ENCODE peak calls at places on chromosomes 5 and 9, in five cellular contexts. N is fibroblast of lung, W is esophagus squamous epithelium, P is A549, T is fibroblast of the aortic adventitia. O is an unnamed sample.

GRCh38 chr5:74316064-74316586 is 324.4 kb downstream of the ENC1 start:
- DNase-seq in N (peak; percentile 99), W (no peak), P (peak; percentile 66), T (peak; percentile 94), O (no peak)

GRCh38 chr9:100379862-100380261 is 27.1 kb upstream of the TEX10 start:
- DNase-seq in N (peak; percentile 92), W (no peak), P (peak; percentile 13), T (peak; percentile 67), O (no peak)

GRCh38 chr9:127974769-127975261 is 6.0 kb downstream of the EEIG1 start:
- DNase-seq in N (peak; percentile 27), W (no peak), P (no peak), T (peak; percentile 65), O (no peak)

GRCh38 chr9:127711831-127712274 is 3.6 kb downstream of the PTRH1 start:
- DNase-seq in N (no peak), W (no peak), P (no peak), T (no peak), O (no peak)

GRCh38 chr9:14618851-14619250 is 74.4 kb downstream of the ZDHHC21 start:
- DNase-seq in N (no peak), W (no peak), P (no peak), T (no peak), O (no peak)

GRCh38 chr5:179149278-179149677 is 89.1 kb downstream of the ZNF354C start:
- DNase-seq in N (no peak), W (no peak), P (no peak), T (no peak), O (no peak)

GRCh38 chr5:93581738-93582414 is 857 bp upstream of the NR2F1-AS1 start:
- DNase-seq in N (peak; percentile 90), W (no peak), P (no peak), T (peak; percentile 83), O (no peak)

GRCh38 chr5:158553195-158553945 is 546.3 kb downstream of the EBF1 start:
- DNase-seq in N (peak; percentile 63), W (no peak), P (no peak), T (peak; percentile 71), O (no peak)

GRCh38 chr5:15459200-15459599 is 40.8 kb upstream of the FBXL7 start:
- DNase-seq in N (no peak), W (no peak), P (no peak), T (no peak), O (no peak)

GRCh38 chr5:15463231-15463630 is 36.7 kb upstream of the FBXL7 start:
- DNase-seq in N (peak; percentile 24), W (no peak), P (no peak), T (peak; percentile 53), O (no peak)
- TF ChIP-seq CTCF in N (peak; percentile 51), W (peak; percentile 23), P (peak; percentile 37), T (peak; percentile 57), O (peak; percentile 38)

DNA sequence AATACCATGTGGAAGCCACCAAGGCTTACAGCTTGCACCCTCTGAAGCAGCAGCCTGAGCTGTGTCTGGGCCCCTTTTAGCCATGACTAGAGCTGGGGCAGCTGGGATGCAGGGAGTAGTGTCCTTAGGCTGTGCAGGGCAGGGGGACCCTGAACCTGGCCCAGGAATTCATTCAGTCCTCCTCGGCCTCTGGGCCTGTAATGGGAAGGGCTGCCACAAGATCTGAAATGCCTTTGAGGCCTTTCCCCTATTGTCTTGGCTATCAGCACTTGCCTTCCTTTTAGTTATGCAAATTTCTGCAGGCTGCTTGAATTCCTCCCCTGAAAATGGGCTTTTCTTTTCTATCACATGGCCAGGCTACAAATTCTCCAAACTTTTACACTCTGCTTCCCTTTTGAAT is 9.0 kb downstream of the GPR150 start:
- DNase-seq in N (no peak), W (no peak), P (no peak), T (no peak), O (no peak)
- TF ChIP-seq CTCF in N (no peak), W (no peak), P (no peak), T (no peak), O (no peak)

GRCh38 chr5:77143998-77144836 is 57.1 kb upstream of the ZBED3 start:
- DNase-seq in N (peak; percentile 69), W (no peak), P (peak; percentile 55), T (peak; percentile 70), O (peak; percentile 28)
- TF ChIP-seq CTCF in N (peak; percentile 90), W (peak; percentile 68), P (peak; percentile 90), T (peak; percentile 82), O (peak; percentile 79)

GRCh38 chr5:1468629-1469527 is 23.6 kb upstream of the SLC6A3 start:
- DNase-seq in N (no peak), W (no peak), P (no peak), T (no peak), O (no peak)
- TF ChIP-seq CTCF in N (no peak), W (no peak), P (no peak), T (no peak), O (no peak)

O was measured in D721Med.